ENCODE peak calls at places on chromosome 1, in four cellular contexts. M is NCI-H1436; N is activated CD8-positive, alpha-beta memory T cell treated with anti-CD3 and anti-CD28 coated beads for 4 hours; X is ovary. C is an unnamed sample.
A peak's percentile ranks its signal among the peaks of the same experiment; 100 is the strongest.

GRCh38 chr1:32181563-32181962 is 2.1 kb downstream of the TXLNA start:
- DNase-seq in M (no peak), N (no peak), X (no peak), C (no peak)

GRCh38 chr1:68141079-68141800 is 90.8 kb upstream of the DIRAS3 start:
- DNase-seq in M (no peak), N (no peak), X (peak; percentile 36), C (no peak)

GRCh38 chr1:10629816-10630571 is 155.2 kb downstream of the PEX14 start:
- DNase-seq in M (no peak), N (no peak), X (no peak), C (no peak)

GRCh38 chr1:98737835-98738234 is 76.3 kb downstream of the SNX7 start:
- DNase-seq in M (no peak), N (no peak), X (no peak), C (no peak)

GRCh38 chr1:228646717-228647522 is 88.4 kb upstream of the RHOU start:
- DNase-seq in M (peak; percentile 32), N (no peak), X (peak; percentile 65), C (peak; percentile 9)

GRCh38 chr1:167695150-167695549 is 26.6 kb upstream of the MPZL1 start:
- DNase-seq in M (no peak), N (no peak), X (no peak), C (no peak)

GRCh38 chr1:202129453-202130274 is 6.9 kb downstream of the GPR37L1 start:
- DNase-seq in M (no peak), N (no peak), X (no peak), C (no peak)

GRCh38 chr1:159915571-159916239 is 9.6 kb downstream of the TAGLN2 start:
- DNase-seq in M (no peak), N (no peak), X (no peak), C (no peak)

GRCh38 chr1:160207751-160208150 is 2.6 kb downstream of the PEA15 start:
- DNase-seq in M (no peak), N (no peak), X (no peak), C (no peak)

GRCh38 chr1:197065549-197065948 is 1.5 kb downstream of the F13B start:
- DNase-seq in M (no peak), N (no peak), X (no peak), C (no peak)

C was measured in NCI-H774.